ENCODE peak calls at places on chromosomes 7 and 10, in five cellular contexts. P is heart left ventricle, X is Right ventricle myocardium superior, E is WTC11, Q is transverse colon. G is an unnamed sample.
A peak's percentile ranks its signal among the peaks of the same experiment; 100 is the strongest.

GRCh38 chr10:67763499-67764011 is 67.6 kb upstream of the CTNNA3 start:
- DNase-seq in X (peak; percentile 85), Q (peak; percentile 75), E (peak; percentile 67), P (peak; percentile 79), G (peak; percentile 91)

GRCh38 chr7:43439631-43440401 is 143.1 kb upstream of the STK17A start:
- DNase-seq in E (peak; percentile 79), P (no peak), Q (peak; percentile 25), X (no peak), G (no peak)

GRCh38 chr7:2945171-2945570 is 98.5 kb downstream of the CARD11 start:
- DNase-seq in Q (no peak), E (no peak), P (no peak), X (no peak), G (no peak)

GRCh38 chr7:128985660-128986059 is 47.9 kb downstream of the IRF5 start:
- DNase-seq in E (no peak), Q (no peak), P (no peak), X (no peak), G (no peak)

GRCh38 chr7:41491313-41491712 is 211.6 kb downstream of the INHBA start:
- DNase-seq in X (no peak), P (no peak), E (no peak), Q (no peak), G (no peak)

GRCh38 chr7:10128748-10129147 is 844.9 kb upstream of the PHF14 start:
- DNase-seq in E (peak; percentile 26), X (no peak), P (no peak), Q (no peak), G (no peak)

GRCh38 chr7:44385384-44386138 is 60.2 kb upstream of the CAMK2B start:
- DNase-seq in Q (no peak), P (no peak), E (no peak), X (no peak), G (no peak)

GRCh38 chr10:59536151-59536550 is 173.5 kb downstream of the SLC16A9 start:
- DNase-seq in Q (no peak), P (no peak), X (no peak), E (no peak), G (no peak)

GRCh38 chr10:97520978-97521761 is 22.4 kb downstream of the UBTD1 start:
- DNase-seq in P (no peak), Q (no peak), E (peak; percentile 33), X (no peak), G (no peak)

GRCh38 chr7:7554021-7554432 is 12.7 kb upstream of the MIOS start:
- DNase-seq in E (no peak), Q (no peak), X (no peak), P (no peak), G (no peak)

GRCh38 chr7:101608772-101609713 is 20.1 kb downstream of the MYL10 start:
- DNase-seq in E (peak; percentile 48), Q (peak; percentile 78), X (no peak), P (no peak), G (no peak)

GRCh38 chr10:78764846-78765430 is 303.8 kb upstream of the ZMIZ1 start:
- DNase-seq in X (no peak), P (no peak), E (no peak), Q (no peak), G (no peak)

GRCh38 chr10:74924251-74924954 is 98.0 kb downstream of the KAT6B start:
- DNase-seq in X (no peak), Q (no peak), P (no peak), E (no peak), G (no peak)

GRCh38 chr10:11336703-11337102 is 274.7 kb downstream of the USP6NL start:
- DNase-seq in P (no peak), E (no peak), X (no peak), Q (no peak), G (no peak)

GRCh38 chr10:20970044-20970443 is 72.9 kb upstream of the NEBL start:
- DNase-seq in X (no peak), Q (no peak), E (no peak), P (no peak), G (no peak)